ENCODE peak calls at places on chromosomes 6 and 20, in six cellular contexts. One of them, this sample, is unnamed. For H3K9me3, the result is how much of the 10 kb centered on the place peaks cover.

GRCh38 chr6:105068407-105068806 is 111.4 kb downstream of the POPDC3 start:
- DNase-seq in CD8-positive, alpha-beta T cell: no peak
- DNase-seq in sigmoid colon: no peak
- DNase-seq in suprapubic skin: no peak
- DNase-seq in aorta: no peak
- DNase-seq in WERI-Rb-1: no peak
- DNase-seq in this sample: no peak

GRCh38 chr6:139540276-139540675 is 165.8 kb upstream of the CITED2 start:
- DNase-seq in sigmoid colon: no peak
- DNase-seq in aorta: peak
- DNase-seq in WERI-Rb-1: no peak
- DNase-seq in CD8-positive, alpha-beta T cell: peak
- DNase-seq in suprapubic skin: no peak
- DNase-seq in this sample: peak

GRCh38 chr6:2857580-2858337 is 16.1 kb upstream of the SERPINB1 start:
- DNase-seq in aorta: peak
- DNase-seq in sigmoid colon: no peak
- DNase-seq in WERI-Rb-1: no peak
- DNase-seq in suprapubic skin: no peak
- DNase-seq in CD8-positive, alpha-beta T cell: peak
- DNase-seq in this sample: peak

GRCh38 chr6:40586800-40587201 is 363 bp downstream of the LRFN2 start:
- DNase-seq in suprapubic skin: no peak
- DNase-seq in sigmoid colon: no peak
- DNase-seq in WERI-Rb-1: peak
- DNase-seq in CD8-positive, alpha-beta T cell: no peak
- DNase-seq in aorta: no peak
- DNase-seq in this sample: no peak

GRCh38 chr6:159107451-159108260 is 61.5 kb upstream of the FNDC1 start:
- DNase-seq in WERI-Rb-1: no peak
- DNase-seq in CD8-positive, alpha-beta T cell: peak
- DNase-seq in sigmoid colon: no peak
- DNase-seq in suprapubic skin: no peak
- DNase-seq in aorta: no peak
- DNase-seq in this sample: peak

GRCh38 chr6:143068001-143068400 is 7.3 kb downstream of the AIG1 start:
- DNase-seq in WERI-Rb-1: no peak
- DNase-seq in aorta: no peak
- DNase-seq in sigmoid colon: no peak
- DNase-seq in suprapubic skin: no peak
- DNase-seq in CD8-positive, alpha-beta T cell: no peak
- DNase-seq in this sample: no peak

GRCh38 chr6:15893556-15894253 is 230.9 kb upstream of the DTNBP1 start:
- DNase-seq in WERI-Rb-1: no peak
- DNase-seq in CD8-positive, alpha-beta T cell: no peak
- DNase-seq in sigmoid colon: no peak
- DNase-seq in suprapubic skin: no peak
- DNase-seq in aorta: no peak
- DNase-seq in this sample: no peak

GRCh38 chr20:50144362-50144761 is 9.2 kb downstream of the PEDS1 start:
- DNase-seq in aorta: peak
- DNase-seq in WERI-Rb-1: no peak
- DNase-seq in suprapubic skin: peak
- DNase-seq in CD8-positive, alpha-beta T cell: no peak
- DNase-seq in sigmoid colon: peak
- DNase-seq in this sample: no peak

GRCh38 chr6:136752554-136752953 is 39.7 kb downstream of the MAP3K5 start:
- DNase-seq in sigmoid colon: no peak
- DNase-seq in CD8-positive, alpha-beta T cell: no peak
- DNase-seq in aorta: no peak
- DNase-seq in WERI-Rb-1: no peak
- DNase-seq in suprapubic skin: no peak
- DNase-seq in this sample: no peak

GRCh38 chr6:27414300-27414699 is 25.7 kb downstream of the ZNF391 start:
- DNase-seq in WERI-Rb-1: no peak
- DNase-seq in CD8-positive, alpha-beta T cell: no peak
- DNase-seq in aorta: no peak
- DNase-seq in sigmoid colon: no peak
- DNase-seq in suprapubic skin: no peak
- DNase-seq in this sample: no peak

GRCh38 chr6:27415898-27416297 is 27.3 kb downstream of the ZNF391 start:
- DNase-seq in CD8-positive, alpha-beta T cell: no peak
- DNase-seq in WERI-Rb-1: no peak
- DNase-seq in aorta: no peak
- DNase-seq in sigmoid colon: no peak
- DNase-seq in suprapubic skin: no peak
- DNase-seq in this sample: no peak

GRCh38 chr6:27419363-27419762 is 30.8 kb downstream of the ZNF391 start:
- DNase-seq in WERI-Rb-1: no peak
- DNase-seq in sigmoid colon: no peak
- DNase-seq in aorta: no peak
- DNase-seq in suprapubic skin: no peak
- DNase-seq in CD8-positive, alpha-beta T cell: no peak
- DNase-seq in this sample: no peak

GRCh38 chr6:27414996-27415395 is 26.4 kb downstream of the ZNF391 start:
- DNase-seq in sigmoid colon: no peak
- DNase-seq in aorta: no peak
- DNase-seq in CD8-positive, alpha-beta T cell: no peak
- DNase-seq in WERI-Rb-1: no peak
- DNase-seq in suprapubic skin: no peak
- DNase-seq in this sample: no peak
- H3K9me3 ChIP-seq in sigmoid colon: under half
- H3K9me3 ChIP-seq in aorta: under half
- H3K9me3 ChIP-seq in CD8-positive, alpha-beta T cell: under half
- H3K9me3 ChIP-seq in WERI-Rb-1: under half
- H3K9me3 ChIP-seq in suprapubic skin: under half
- H3K9me3 ChIP-seq in this sample: under half

GRCh38 chr20:42955713-42956112 is 234.0 kb downstream of the PTPRT start:
- DNase-seq in CD8-positive, alpha-beta T cell: no peak
- DNase-seq in suprapubic skin: no peak
- DNase-seq in sigmoid colon: no peak
- DNase-seq in aorta: no peak
- DNase-seq in WERI-Rb-1: no peak
- DNase-seq in this sample: no peak

GRCh38 chr20:42945595-42945994 is 244.1 kb downstream of the PTPRT start:
- DNase-seq in CD8-positive, alpha-beta T cell: no peak
- DNase-seq in aorta: no peak
- DNase-seq in suprapubic skin: no peak
- DNase-seq in WERI-Rb-1: no peak
- DNase-seq in sigmoid colon: no peak
- DNase-seq in this sample: no peak

GRCh38 chr20:42945194-42945593 is 244.5 kb downstream of the PTPRT start:
- DNase-seq in aorta: no peak
- DNase-seq in sigmoid colon: no peak
- DNase-seq in suprapubic skin: no peak
- DNase-seq in CD8-positive, alpha-beta T cell: no peak
- DNase-seq in WERI-Rb-1: peak
- DNase-seq in this sample: no peak

GRCh38 chr20:42949865-42950264 is 239.8 kb downstream of the PTPRT start:
- DNase-seq in sigmoid colon: no peak
- DNase-seq in WERI-Rb-1: no peak
- DNase-seq in suprapubic skin: no peak
- DNase-seq in aorta: no peak
- DNase-seq in CD8-positive, alpha-beta T cell: no peak
- DNase-seq in this sample: no peak
- H3K9me3 ChIP-seq in sigmoid colon: under half
- H3K9me3 ChIP-seq in WERI-Rb-1: under half
- H3K9me3 ChIP-seq in suprapubic skin: under half
- H3K9me3 ChIP-seq in aorta: under half
- H3K9me3 ChIP-seq in CD8-positive, alpha-beta T cell: under half
- H3K9me3 ChIP-seq in this sample: under half

GRCh38 chr20:19025430-19026120 is 186.9 kb upstream of the SLC24A3 start:
- DNase-seq in WERI-Rb-1: no peak
- DNase-seq in suprapubic skin: no peak
- DNase-seq in CD8-positive, alpha-beta T cell: no peak
- DNase-seq in aorta: no peak
- DNase-seq in sigmoid colon: no peak
- DNase-seq in this sample: no peak
- H3K9me3 ChIP-seq in WERI-Rb-1: under half
- H3K9me3 ChIP-seq in suprapubic skin: under half
- H3K9me3 ChIP-seq in CD8-positive, alpha-beta T cell: under half
- H3K9me3 ChIP-seq in aorta: under half
- H3K9me3 ChIP-seq in sigmoid colon: under half
- H3K9me3 ChIP-seq in this sample: under half

GRCh38 chr20:31260326-31260932 is 3.0 kb downstream of the DEFB115 start:
- DNase-seq in sigmoid colon: no peak
- DNase-seq in WERI-Rb-1: peak
- DNase-seq in CD8-positive, alpha-beta T cell: no peak
- DNase-seq in suprapubic skin: no peak
- DNase-seq in aorta: no peak
- DNase-seq in this sample: no peak
- H3K9me3 ChIP-seq in sigmoid colon: under half
- H3K9me3 ChIP-seq in WERI-Rb-1: under half
- H3K9me3 ChIP-seq in CD8-positive, alpha-beta T cell: under half
- H3K9me3 ChIP-seq in suprapubic skin: under half
- H3K9me3 ChIP-seq in aorta: under half
- H3K9me3 ChIP-seq in this sample: under half

GRCh38 chr6:170206317-170206621 is 84.6 kb downstream of the DLL1 start:
- DNase-seq in aorta: no peak
- DNase-seq in sigmoid colon: peak
- DNase-seq in CD8-positive, alpha-beta T cell: peak
- DNase-seq in suprapubic skin: no peak
- DNase-seq in WERI-Rb-1: no peak
- DNase-seq in this sample: no peak

GRCh38 chr6:170207586-170207985 is 83.3 kb downstream of the DLL1 start:
- DNase-seq in CD8-positive, alpha-beta T cell: no peak
- DNase-seq in sigmoid colon: no peak
- DNase-seq in aorta: no peak
- DNase-seq in suprapubic skin: no peak
- DNase-seq in WERI-Rb-1: no peak
- DNase-seq in this sample: no peak

GRCh38 chr6:170208171-170208601 is 82.7 kb downstream of the DLL1 start:
- DNase-seq in WERI-Rb-1: no peak
- DNase-seq in suprapubic skin: peak
- DNase-seq in CD8-positive, alpha-beta T cell: peak
- DNase-seq in sigmoid colon: no peak
- DNase-seq in aorta: no peak
- DNase-seq in this sample: no peak

GRCh38 chr6:170205534-170206316 is 85.2 kb downstream of the DLL1 start:
- DNase-seq in suprapubic skin: no peak
- DNase-seq in WERI-Rb-1: no peak
- DNase-seq in CD8-positive, alpha-beta T cell: peak
- DNase-seq in aorta: no peak
- DNase-seq in sigmoid colon: peak
- DNase-seq in this sample: no peak

GRCh38 chr6:170206931-170207431 is 83.9 kb downstream of the DLL1 start:
- DNase-seq in aorta: no peak
- DNase-seq in WERI-Rb-1: no peak
- DNase-seq in CD8-positive, alpha-beta T cell: peak
- DNase-seq in sigmoid colon: peak
- DNase-seq in suprapubic skin: no peak
- DNase-seq in this sample: no peak
- H3K9me3 ChIP-seq in aorta: under half
- H3K9me3 ChIP-seq in WERI-Rb-1: under half
- H3K9me3 ChIP-seq in CD8-positive, alpha-beta T cell: under half
- H3K9me3 ChIP-seq in sigmoid colon: under half
- H3K9me3 ChIP-seq in suprapubic skin: under half
- H3K9me3 ChIP-seq in this sample: under half

GRCh38 chr20:56091635-56092180 is 86.4 kb upstream of the CBLN4 start:
- DNase-seq in sigmoid colon: no peak
- DNase-seq in suprapubic skin: no peak
- DNase-seq in CD8-positive, alpha-beta T cell: no peak
- DNase-seq in WERI-Rb-1: no peak
- DNase-seq in aorta: no peak
- DNase-seq in this sample: no peak
- H3K9me3 ChIP-seq in sigmoid colon: under half
- H3K9me3 ChIP-seq in suprapubic skin: under half
- H3K9me3 ChIP-seq in CD8-positive, alpha-beta T cell: under half
- H3K9me3 ChIP-seq in WERI-Rb-1: under half
- H3K9me3 ChIP-seq in aorta: under half
- H3K9me3 ChIP-seq in this sample: under half

GRCh38 chr6:100456881-100457220 is 7.9 kb downstream of the SIM1 start:
- DNase-seq in suprapubic skin: no peak
- DNase-seq in aorta: no peak
- DNase-seq in CD8-positive, alpha-beta T cell: no peak
- DNase-seq in WERI-Rb-1: no peak
- DNase-seq in sigmoid colon: no peak
- DNase-seq in this sample: no peak
- H3K9me3 ChIP-seq in suprapubic skin: under half
- H3K9me3 ChIP-seq in aorta: under half
- H3K9me3 ChIP-seq in CD8-positive, alpha-beta T cell: under half
- H3K9me3 ChIP-seq in WERI-Rb-1: under half
- H3K9me3 ChIP-seq in sigmoid colon: under half
- H3K9me3 ChIP-seq in this sample: under half

GRCh38 chr6:169964440-169965212 is 213.2 kb downstream of the ERMARD start:
- DNase-seq in suprapubic skin: no peak
- DNase-seq in aorta: no peak
- DNase-seq in WERI-Rb-1: no peak
- DNase-seq in CD8-positive, alpha-beta T cell: peak
- DNase-seq in sigmoid colon: no peak
- DNase-seq in this sample: no peak
- H3K9me3 ChIP-seq in suprapubic skin: under half
- H3K9me3 ChIP-seq in aorta: under half
- H3K9me3 ChIP-seq in WERI-Rb-1: under half
- H3K9me3 ChIP-seq in CD8-positive, alpha-beta T cell: under half
- H3K9me3 ChIP-seq in sigmoid colon: under half
- H3K9me3 ChIP-seq in this sample: under half

GRCh38 chr6:168217880-168218537 is 101.6 kb downstream of the DACT2 start:
- DNase-seq in aorta: no peak
- DNase-seq in WERI-Rb-1: no peak
- DNase-seq in CD8-positive, alpha-beta T cell: no peak
- DNase-seq in suprapubic skin: no peak
- DNase-seq in sigmoid colon: no peak
- DNase-seq in this sample: no peak
- H3K9me3 ChIP-seq in aorta: under half
- H3K9me3 ChIP-seq in WERI-Rb-1: under half
- H3K9me3 ChIP-seq in CD8-positive, alpha-beta T cell: under half
- H3K9me3 ChIP-seq in suprapubic skin: under half
- H3K9me3 ChIP-seq in sigmoid colon: under half
- H3K9me3 ChIP-seq in this sample: under half